ENCODE peak calls at places on chromosomes 16 and 17, in ten cellular contexts. A is psoas muscle; W is PC-9; M is CD4-positive, CD25-positive, alpha-beta regulatory T cell; K is HCT116; N is CD8-positive, alpha-beta memory T cell; H is right cardiac atrium; X is mucosa of descending colon; G is CD4-positive, alpha-beta memory T cell; I is esophagus muscularis mucosa. R is an unnamed sample. For H3K9me3, the result is how much of the 10 kb centered on the place peaks cover.

GRCh38 chr16:28984619-28985135 is at the start of gene LAT:
- DNase-seq in W (no peak), G (peak), K (no peak), X (peak), H (no peak), M (peak), I (no peak), N (peak), A (peak), R (no peak)

GRCh38 chr16:83438326-83438725 is 369.5 kb upstream of the HSBP1 start:
- DNase-seq in H (no peak), K (no peak), I (no peak), G (no peak), X (no peak), M (no peak), N (no peak), W (no peak), A (no peak), R (no peak)

GRCh38 chr17:29930399-29931010 is 477 bp upstream of the SSH2 start:
- DNase-seq in K (no peak), X (no peak), W (no peak), I (no peak), A (no peak), M (no peak), N (no peak), H (no peak), G (no peak), R (no peak)

GRCh38 chr17:35898283-35899070 is 18.3 kb upstream of the CCL5 start:
- DNase-seq in W (peak), X (no peak), N (peak), I (no peak), G (no peak), M (no peak), K (no peak), H (no peak), A (no peak), R (no peak)

GRCh38 chr16:31477220-31478216 is 5.4 kb upstream of the SLC5A2 start:
- DNase-seq in I (no peak), X (peak), W (peak), H (no peak), M (no peak), N (no peak), K (no peak), G (peak), A (peak), R (no peak)

GRCh38 chr16:704552-705380 is 835 bp downstream of the FBXL16 start:
- DNase-seq in I (no peak), N (no peak), A (no peak), M (no peak), G (no peak), X (no peak), H (no peak), W (no peak), K (no peak), R (no peak)

GRCh38 chr17:32298721-32299578 is 33.3 kb downstream of the RHBDL3 start:
- DNase-seq in A (no peak), H (no peak), W (no peak), G (no peak), N (no peak), M (no peak), K (no peak), X (no peak), I (no peak), R (no peak)

GRCh38 chr16:31452631-31453106 is 6.6 kb upstream of the ARMC5 start:
- DNase-seq in M (no peak), A (peak), K (no peak), X (peak), W (peak), N (no peak), G (no peak), H (no peak), I (no peak), R (no peak)

GRCh38 chr16:78791926-78792325 is 692.5 kb downstream of the WWOX start:
- DNase-seq in N (no peak), A (no peak), X (no peak), I (no peak), K (no peak), W (no peak), G (no peak), H (no peak), M (no peak), R (no peak)

GRCh38 chr17:38334480-38335364 is 9.0 kb downstream of the GPR179 start:
- DNase-seq in G (no peak), K (no peak), X (no peak), A (no peak), I (no peak), N (no peak), W (no peak), H (no peak), M (no peak), R (no peak)

GRCh38 chr17:82019905-82020873 is 2.5 kb downstream of the CENPX start:
- DNase-seq in N (peak), A (peak), M (peak), W (peak), G (peak), H (peak), K (peak), X (peak), I (no peak), R (no peak)

GRCh38 chr16:31696968-31697743 is 169.5 kb downstream of the AHSP start:
- DNase-seq in G (no peak), N (no peak), W (no peak), X (no peak), H (no peak), A (no peak), K (peak), I (peak), M (no peak), R (no peak)

DNA sequence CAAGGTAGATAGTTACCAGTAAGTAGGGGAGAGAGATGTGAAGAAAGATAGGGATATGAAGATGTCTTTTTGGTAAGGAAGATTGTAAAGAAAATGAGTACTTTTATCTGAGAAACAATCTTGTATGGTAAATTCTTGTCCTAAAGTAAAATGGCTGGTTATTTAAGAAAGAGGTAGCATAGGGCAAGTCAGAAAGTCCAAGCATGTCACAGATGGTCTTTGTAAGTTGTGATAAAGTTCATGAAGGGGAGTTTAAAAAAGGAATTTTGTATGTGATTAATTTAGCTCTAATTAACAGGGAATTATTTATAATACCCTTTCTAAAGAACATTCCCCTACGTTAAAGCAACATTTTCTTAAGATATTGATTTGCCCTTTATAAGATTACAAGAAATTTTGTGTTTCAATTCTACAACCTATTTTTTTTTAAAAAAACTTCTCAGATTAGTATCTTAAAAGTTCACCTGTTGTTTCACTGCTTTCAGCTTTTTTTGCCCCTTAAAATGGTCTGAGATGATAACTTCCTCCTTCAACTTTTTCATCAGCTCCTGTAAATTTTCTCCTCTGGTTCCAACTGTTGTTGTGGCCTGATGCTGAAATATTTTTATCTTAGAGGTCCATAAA is 16.2 kb upstream of the CPHXL start:
- DNase-seq in G (no peak), M (no peak), X (no peak), A (no peak), H (no peak), W (no peak), K (peak), I (no peak), N (no peak), R (no peak)
- H3K9me3 ChIP-seq in G (under half), M (under half), X (under half), A (under half), H (under half), W (under half), K (under half), I (under half), N (under half), R (under half)

GRCh38 chr17:83187782-83188311 is 108.4 kb downstream of the METRNL start:
- DNase-seq in A (peak), I (no peak), W (no peak), M (no peak), N (no peak), G (no peak), K (no peak), X (no peak), H (no peak), R (no peak)

GRCh38 chr17:83189673-83190385 is 110.4 kb downstream of the METRNL start:
- DNase-seq in I (no peak), H (peak), A (peak), X (peak), G (no peak), K (no peak), N (no peak), W (no peak), M (no peak), R (no peak)

GRCh38 chr17:83186751-83187421 is 107.5 kb downstream of the METRNL start:
- DNase-seq in A (peak), N (no peak), X (peak), W (no peak), G (no peak), M (no peak), I (no peak), H (no peak), K (no peak), R (no peak)

GRCh38 chr17:83190601-83191387 is 111.4 kb downstream of the METRNL start:
- DNase-seq in N (no peak), X (peak), M (no peak), K (no peak), I (no peak), A (peak), W (no peak), G (no peak), H (no peak), R (peak)

DNA sequence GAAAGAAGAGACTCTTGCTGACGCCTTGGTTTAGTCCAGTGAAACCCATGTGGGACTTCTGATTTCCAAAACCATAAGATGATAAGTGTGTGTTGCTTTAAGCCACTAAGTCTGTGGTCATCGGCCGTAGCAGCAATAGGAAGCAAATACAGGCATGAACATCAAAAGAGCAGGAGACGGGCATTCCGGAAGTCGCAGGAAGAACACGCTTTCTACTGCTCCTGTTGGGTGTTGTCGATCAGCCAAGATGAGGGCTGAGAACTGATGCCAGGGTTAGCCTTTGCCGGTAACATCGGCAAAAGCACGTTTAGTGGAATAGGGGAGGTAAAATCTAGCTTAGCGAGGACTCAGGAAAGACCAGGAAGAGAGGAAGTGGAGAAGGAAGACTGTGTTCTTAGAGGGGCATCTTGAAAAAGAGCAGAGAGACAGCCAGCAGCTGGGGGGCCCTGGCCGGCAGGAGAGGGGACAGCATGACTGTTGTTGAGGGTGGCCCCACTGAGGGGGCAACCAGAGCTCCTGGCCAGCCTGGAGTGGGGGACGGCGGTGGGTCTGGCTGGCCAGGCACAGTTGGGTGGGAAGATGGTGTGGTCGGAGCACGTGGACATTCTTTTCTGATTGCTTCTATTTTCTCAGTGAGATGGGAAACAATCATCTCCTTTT is 109.7 kb downstream of the METRNL start:
- DNase-seq in K (no peak), G (no peak), I (no peak), H (no peak), M (no peak), X (peak), W (no peak), N (no peak), A (peak), R (peak)
- H3K9me3 ChIP-seq in K (under half), G (under half), I (under half), H (under half), M (under half), X (under half), W (under half), N (under half), A (under half), R (under half)

GRCh38 chr16:10410469-10410868 is 24.6 kb downstream of the ATF7IP2 start:
- DNase-seq in N (no peak), A (no peak), X (no peak), H (no peak), I (no peak), G (no peak), W (no peak), K (no peak), M (no peak), R (no peak)
- H3K9me3 ChIP-seq in N (under half), A (under half), X (half or more), H (under half), I (under half), G (under half), W (under half), K (under half), M (half or more), R (under half)

GRCh38 chr16:27417047-27417671 is 15.2 kb downstream of the IL21R start:
- DNase-seq in X (no peak), H (no peak), W (no peak), M (no peak), G (no peak), I (no peak), K (no peak), A (no peak), N (no peak), R (no peak)
- H3K9me3 ChIP-seq in X (under half), H (under half), W (under half), M (under half), G (under half), I (under half), K (under half), A (under half), N (under half), R (under half)

DNA sequence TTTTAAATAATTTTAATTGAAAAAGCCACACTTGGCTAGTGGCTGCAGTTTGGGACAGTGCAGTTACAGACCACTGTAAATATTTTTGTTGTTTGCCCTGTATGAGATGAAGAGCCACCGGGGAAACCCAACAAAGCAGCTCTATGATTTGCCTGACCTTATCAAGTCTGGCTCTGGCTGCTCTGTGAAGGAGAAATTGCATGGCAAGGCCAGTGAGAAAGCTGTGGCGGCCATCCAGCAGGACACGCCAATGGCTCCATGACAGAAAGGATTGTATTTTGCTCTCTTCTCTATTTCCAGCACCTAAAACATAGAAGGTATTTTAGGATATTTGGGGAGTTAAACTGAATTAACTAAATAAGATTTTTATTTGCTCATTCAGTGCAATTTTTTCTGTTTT is 330.0 kb upstream of the DYNLRB2 start:
- DNase-seq in W (no peak), A (no peak), N (no peak), H (peak), X (no peak), M (no peak), G (no peak), K (no peak), I (peak), R (no peak)
- H3K9me3 ChIP-seq in W (under half), A (under half), N (under half), H (under half), X (under half), M (under half), G (under half), K (half or more), I (under half), R (under half)